ENCODE peak calls at places on chromosomes 12 and 14, in seven cellular contexts. One of them, this sample, is unnamed.

GRCh38 chr14:74821267-74821915 is 54.6 kb downstream of the PROX2 start:
- DNase-seq in thoracic aorta: no peak
- DNase-seq in HCT116: no peak
- DNase-seq in heart left ventricle: no peak
- DNase-seq in left ventricle myocardium inferior: no peak
- DNase-seq in psoas muscle: no peak
- DNase-seq in GM12865: no peak
- DNase-seq in this sample: no peak

GRCh38 chr12:1591029-1591428 is 3.4 kb downstream of the FBXL14 start:
- DNase-seq in HCT116: no peak
- DNase-seq in GM12865: peak
- DNase-seq in thoracic aorta: no peak
- DNase-seq in heart left ventricle: no peak
- DNase-seq in left ventricle myocardium inferior: no peak
- DNase-seq in psoas muscle: no peak
- DNase-seq in this sample: peak

GRCh38 chr14:35107866-35108265 is 13.9 kb downstream of the PPP2R3C start:
- DNase-seq in heart left ventricle: no peak
- DNase-seq in HCT116: no peak
- DNase-seq in thoracic aorta: no peak
- DNase-seq in psoas muscle: no peak
- DNase-seq in left ventricle myocardium inferior: no peak
- DNase-seq in GM12865: no peak
- DNase-seq in this sample: no peak

GRCh38 chr14:21107360-21107781 is 6.5 kb downstream of the TMEM253 start:
- DNase-seq in psoas muscle: no peak
- DNase-seq in GM12865: no peak
- DNase-seq in HCT116: peak
- DNase-seq in heart left ventricle: no peak
- DNase-seq in left ventricle myocardium inferior: no peak
- DNase-seq in thoracic aorta: no peak
- DNase-seq in this sample: peak

GRCh38 chr12:110533607-110534006 is 31.5 kb downstream of the RAD9B start:
- DNase-seq in HCT116: no peak
- DNase-seq in heart left ventricle: no peak
- DNase-seq in GM12865: no peak
- DNase-seq in thoracic aorta: no peak
- DNase-seq in left ventricle myocardium inferior: no peak
- DNase-seq in psoas muscle: no peak
- DNase-seq in this sample: no peak

GRCh38 chr12:2800046-2800570 is 5.3 kb downstream of the FKBP4 start:
- DNase-seq in psoas muscle: no peak
- DNase-seq in heart left ventricle: no peak
- DNase-seq in left ventricle myocardium inferior: no peak
- DNase-seq in GM12865: no peak
- DNase-seq in thoracic aorta: no peak
- DNase-seq in HCT116: no peak
- DNase-seq in this sample: no peak

GRCh38 chr14:41558527-41558926 is 48.1 kb upstream of the LRFN5 start:
- DNase-seq in psoas muscle: no peak
- DNase-seq in left ventricle myocardium inferior: no peak
- DNase-seq in GM12865: no peak
- DNase-seq in heart left ventricle: no peak
- DNase-seq in HCT116: no peak
- DNase-seq in thoracic aorta: no peak
- DNase-seq in this sample: no peak

GRCh38 chr12:51322452-51322851 is 1.5 kb downstream of the BIN2 start:
- DNase-seq in thoracic aorta: no peak
- DNase-seq in psoas muscle: no peak
- DNase-seq in HCT116: no peak
- DNase-seq in GM12865: peak
- DNase-seq in left ventricle myocardium inferior: no peak
- DNase-seq in heart left ventricle: no peak
- DNase-seq in this sample: no peak

GRCh38 chr14:103066399-103066798 is 9.1 kb upstream of the CDC42BPB start:
- DNase-seq in thoracic aorta: no peak
- DNase-seq in psoas muscle: peak
- DNase-seq in HCT116: no peak
- DNase-seq in left ventricle myocardium inferior: no peak
- DNase-seq in heart left ventricle: peak
- DNase-seq in GM12865: no peak
- DNase-seq in this sample: peak

GRCh38 chr12:70334742-70335141 is 31.3 kb upstream of the KCNMB4 start:
- DNase-seq in psoas muscle: no peak
- DNase-seq in left ventricle myocardium inferior: no peak
- DNase-seq in thoracic aorta: no peak
- DNase-seq in GM12865: no peak
- DNase-seq in heart left ventricle: no peak
- DNase-seq in HCT116: no peak
- DNase-seq in this sample: no peak

GRCh38 chr14:63670692-63671091 is 29.0 kb upstream of the WDR89 start:
- DNase-seq in psoas muscle: no peak
- DNase-seq in HCT116: no peak
- DNase-seq in left ventricle myocardium inferior: no peak
- DNase-seq in GM12865: no peak
- DNase-seq in thoracic aorta: no peak
- DNase-seq in heart left ventricle: no peak
- DNase-seq in this sample: no peak

GRCh38 chr14:64475585-64476273 is 10.4 kb downstream of the AKAP5 start:
- DNase-seq in left ventricle myocardium inferior: no peak
- DNase-seq in heart left ventricle: no peak
- DNase-seq in GM12865: no peak
- DNase-seq in HCT116: no peak
- DNase-seq in psoas muscle: no peak
- DNase-seq in thoracic aorta: no peak
- DNase-seq in this sample: no peak

GRCh38 chr12:48999371-49000131 is at the start of gene DDN:
- DNase-seq in HCT116: peak
- DNase-seq in left ventricle myocardium inferior: no peak
- DNase-seq in GM12865: peak
- DNase-seq in heart left ventricle: peak
- DNase-seq in psoas muscle: peak
- DNase-seq in thoracic aorta: no peak
- DNase-seq in this sample: peak

GRCh38 chr14:51609987-51610283 is 41.8 kb upstream of the FRMD6 start:
- DNase-seq in HCT116: no peak
- DNase-seq in thoracic aorta: no peak
- DNase-seq in GM12865: peak
- DNase-seq in psoas muscle: no peak
- DNase-seq in heart left ventricle: no peak
- DNase-seq in left ventricle myocardium inferior: no peak
- DNase-seq in this sample: peak

GRCh38 chr14:91373591-91374245 is 43.9 kb downstream of the CCDC88C start:
- DNase-seq in GM12865: peak
- DNase-seq in heart left ventricle: no peak
- DNase-seq in HCT116: no peak
- DNase-seq in psoas muscle: no peak
- DNase-seq in left ventricle myocardium inferior: no peak
- DNase-seq in thoracic aorta: no peak
- DNase-seq in this sample: no peak
- H3K4me3 ChIP-seq in GM12865: peak
- H3K4me3 ChIP-seq in heart left ventricle: no peak
- H3K4me3 ChIP-seq in HCT116: no peak
- H3K4me3 ChIP-seq in psoas muscle: no peak
- H3K4me3 ChIP-seq in left ventricle myocardium inferior: no peak
- H3K4me3 ChIP-seq in thoracic aorta: no peak
- H3K4me3 ChIP-seq in this sample: no peak

DNA sequence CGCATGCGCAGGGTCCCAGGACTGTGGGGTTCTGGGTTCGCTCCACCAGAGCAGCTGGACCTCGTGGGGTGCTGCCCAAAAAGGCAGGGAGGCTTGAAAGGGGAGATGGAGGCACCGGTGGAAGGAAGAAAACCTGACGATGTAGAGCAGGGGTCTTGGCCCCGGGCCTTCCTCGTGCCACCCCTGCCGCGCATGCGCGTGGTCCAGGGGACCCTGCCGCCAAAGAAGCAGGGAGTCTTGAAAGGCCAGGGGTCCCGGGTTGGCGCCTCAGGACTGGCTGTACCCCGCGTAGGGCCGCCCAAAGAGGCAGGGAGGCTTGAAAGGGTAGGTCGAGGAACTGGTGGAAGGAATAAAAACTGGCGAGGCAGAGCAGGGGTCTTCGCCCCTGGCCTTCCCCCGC is 321.0 kb downstream of the ALG10 start:
- DNase-seq in psoas muscle: no peak
- DNase-seq in left ventricle myocardium inferior: no peak
- DNase-seq in HCT116: no peak
- DNase-seq in heart left ventricle: no peak
- DNase-seq in GM12865: no peak
- DNase-seq in thoracic aorta: no peak
- DNase-seq in this sample: no peak
- TF ChIP-seq CTCF in psoas muscle: no peak
- TF ChIP-seq CTCF in left ventricle myocardium inferior: no peak
- TF ChIP-seq CTCF in HCT116: no peak
- TF ChIP-seq CTCF in heart left ventricle: no peak
- TF ChIP-seq CTCF in GM12865: no peak
- TF ChIP-seq CTCF in thoracic aorta: no peak
- TF ChIP-seq CTCF in this sample: no peak

GRCh38 chr12:103495783-103496456 is at the start of gene C12orf42:
- DNase-seq in heart left ventricle: no peak
- DNase-seq in thoracic aorta: no peak
- DNase-seq in left ventricle myocardium inferior: no peak
- DNase-seq in HCT116: peak
- DNase-seq in psoas muscle: no peak
- DNase-seq in GM12865: peak
- DNase-seq in this sample: peak

GRCh38 chr12:103498990-103499389 is 3.2 kb upstream of the C12orf42 start:
- DNase-seq in GM12865: peak
- DNase-seq in psoas muscle: no peak
- DNase-seq in left ventricle myocardium inferior: no peak
- DNase-seq in HCT116: no peak
- DNase-seq in thoracic aorta: no peak
- DNase-seq in heart left ventricle: no peak
- DNase-seq in this sample: no peak

GRCh38 chr12:103493199-103493598 is 2.6 kb downstream of the C12orf42 start:
- DNase-seq in heart left ventricle: no peak
- DNase-seq in thoracic aorta: no peak
- DNase-seq in GM12865: no peak
- DNase-seq in left ventricle myocardium inferior: no peak
- DNase-seq in psoas muscle: no peak
- DNase-seq in HCT116: no peak
- DNase-seq in this sample: no peak

GRCh38 chr12:103494388-103494787 is 1.4 kb downstream of the C12orf42 start:
- DNase-seq in thoracic aorta: no peak
- DNase-seq in HCT116: no peak
- DNase-seq in psoas muscle: no peak
- DNase-seq in left ventricle myocardium inferior: no peak
- DNase-seq in GM12865: no peak
- DNase-seq in heart left ventricle: no peak
- DNase-seq in this sample: no peak

GRCh38 chr12:103495158-103495782 is 498 bp downstream of the C12orf42 start:
- DNase-seq in thoracic aorta: no peak
- DNase-seq in HCT116: no peak
- DNase-seq in left ventricle myocardium inferior: no peak
- DNase-seq in heart left ventricle: no peak
- DNase-seq in psoas muscle: peak
- DNase-seq in GM12865: peak
- DNase-seq in this sample: no peak
- H3K4me3 ChIP-seq in thoracic aorta: peak
- H3K4me3 ChIP-seq in HCT116: no peak
- H3K4me3 ChIP-seq in left ventricle myocardium inferior: peak
- H3K4me3 ChIP-seq in heart left ventricle: peak
- H3K4me3 ChIP-seq in psoas muscle: peak
- H3K4me3 ChIP-seq in GM12865: peak
- H3K4me3 ChIP-seq in this sample: no peak

DNA sequence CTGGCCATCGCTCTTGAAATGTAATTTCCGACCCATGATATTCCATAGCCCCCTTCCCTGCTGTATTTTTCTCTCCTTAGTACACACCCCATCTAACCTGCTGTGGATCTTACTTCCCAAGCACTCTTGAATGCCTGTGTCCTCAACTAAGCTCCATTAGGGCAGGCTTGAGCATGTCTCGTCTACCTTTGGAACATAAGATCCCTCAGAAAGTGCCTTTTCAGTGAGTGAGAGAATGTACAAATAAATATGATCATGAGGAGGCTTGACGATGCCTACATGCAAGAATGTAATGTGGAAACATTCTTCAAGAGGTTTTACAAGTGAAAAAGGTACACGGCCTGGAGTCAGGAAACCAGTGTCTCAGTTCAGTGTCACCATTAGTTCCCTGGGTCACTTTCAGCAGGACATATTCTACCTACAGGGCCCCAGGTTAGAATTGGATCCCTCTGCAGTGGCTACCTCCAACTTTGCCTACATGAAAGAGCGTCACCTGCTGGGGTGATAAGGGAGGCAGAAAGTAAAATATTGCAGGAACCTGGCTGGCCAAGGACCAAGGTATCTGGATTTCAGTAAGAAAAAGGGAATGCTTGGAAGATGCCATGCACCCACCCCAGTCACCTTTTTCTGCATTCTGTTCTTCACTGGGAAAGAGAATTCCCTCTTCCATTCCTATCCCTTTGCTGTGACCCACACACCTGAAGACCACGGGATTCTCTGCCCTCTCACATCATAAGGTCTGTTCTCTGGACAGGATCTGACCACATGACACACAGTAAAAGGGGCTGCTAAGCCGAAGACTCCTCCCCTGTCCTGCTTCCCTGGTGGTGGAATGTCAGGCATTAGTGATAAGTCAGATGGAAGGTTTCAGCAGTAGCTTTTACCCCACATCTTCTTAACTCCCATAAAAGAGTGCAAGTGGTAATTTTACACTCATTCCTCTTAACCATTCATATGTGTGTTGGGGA is 24.6 kb upstream of the SERPINA1 start:
- DNase-seq in heart left ventricle: no peak
- DNase-seq in psoas muscle: no peak
- DNase-seq in left ventricle myocardium inferior: no peak
- DNase-seq in HCT116: no peak
- DNase-seq in GM12865: peak
- DNase-seq in thoracic aorta: no peak
- DNase-seq in this sample: peak
- TF ChIP-seq CTCF in heart left ventricle: no peak
- TF ChIP-seq CTCF in psoas muscle: no peak
- TF ChIP-seq CTCF in left ventricle myocardium inferior: no peak
- TF ChIP-seq CTCF in HCT116: peak
- TF ChIP-seq CTCF in GM12865: peak
- TF ChIP-seq CTCF in thoracic aorta: no peak
- TF ChIP-seq CTCF in this sample: peak

DNA sequence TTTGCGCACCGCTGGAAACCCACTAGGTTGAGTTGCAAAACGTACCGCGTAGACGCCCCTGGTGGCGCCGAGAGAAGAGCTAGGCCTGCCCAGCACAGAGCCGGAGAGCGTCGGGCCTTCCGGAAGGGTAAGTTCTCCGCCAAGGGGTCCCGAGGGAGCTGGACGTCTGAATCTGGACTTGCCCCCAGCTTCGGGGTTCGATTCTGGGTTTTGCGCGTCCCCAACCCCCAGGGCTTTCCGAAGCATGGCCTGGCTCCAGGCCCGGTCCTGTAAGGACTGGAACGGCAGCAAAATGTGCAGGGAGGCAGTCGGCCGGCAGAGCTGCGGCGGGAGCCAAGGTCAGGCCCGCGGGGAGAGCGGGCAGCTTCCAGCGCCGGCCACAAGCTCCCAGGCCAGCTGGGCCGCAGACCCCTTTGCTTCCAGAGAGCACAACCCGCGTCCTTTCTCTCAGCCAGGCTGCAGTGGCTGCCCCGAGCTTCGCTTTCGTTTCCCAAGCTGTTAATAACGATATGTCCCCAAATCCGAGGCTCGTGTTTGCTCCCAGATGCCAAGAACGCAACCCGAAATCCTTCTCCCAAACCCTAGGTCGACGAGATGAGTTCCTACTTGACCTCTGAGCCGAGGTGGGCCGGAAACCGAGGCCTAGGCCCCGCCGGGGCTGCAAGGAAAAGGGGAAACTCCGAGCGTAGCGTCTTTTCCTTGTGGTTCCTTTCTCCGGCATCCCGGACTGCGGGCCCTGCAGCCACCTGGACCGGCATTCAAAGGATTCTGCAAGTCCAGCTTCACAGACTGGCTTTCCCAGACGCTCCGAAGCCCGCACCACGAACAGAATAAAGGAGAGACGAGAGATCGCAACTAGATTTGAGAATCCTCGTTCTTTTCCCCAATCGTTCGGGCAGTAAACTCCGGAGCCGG is 3.2 kb upstream of the TBX5 start:
- DNase-seq in GM12865: no peak
- DNase-seq in thoracic aorta: no peak
- DNase-seq in psoas muscle: no peak
- DNase-seq in left ventricle myocardium inferior: peak
- DNase-seq in HCT116: no peak
- DNase-seq in heart left ventricle: peak
- DNase-seq in this sample: peak
- H3K4me3 ChIP-seq in GM12865: no peak
- H3K4me3 ChIP-seq in thoracic aorta: peak
- H3K4me3 ChIP-seq in psoas muscle: peak
- H3K4me3 ChIP-seq in left ventricle myocardium inferior: peak
- H3K4me3 ChIP-seq in HCT116: no peak
- H3K4me3 ChIP-seq in heart left ventricle: peak
- H3K4me3 ChIP-seq in this sample: peak